ENCODE peak calls at places on chromosomes 13 and 19, in four cellular contexts. X is HS-5, S is amygdala, K is fibroblast of lung. R is an unnamed sample.

GRCh38 chr13:30115257-30115600 is 192.1 kb downstream of the KATNAL1 start:
- DNase-seq in X (no peak), S (no peak), K (no peak), R (no peak)

GRCh38 chr19:21423057-21424041 is 26.4 kb downstream of the ZNF493 start:
- DNase-seq in X (no peak), K (no peak), S (no peak), R (no peak)

GRCh38 chr13:97020194-97020593 is 25.9 kb upstream of the OXGR1 start:
- DNase-seq in X (no peak), K (no peak), S (no peak), R (no peak)

GRCh38 chr13:113863511-113864302 is at the start of gene GAS6:
- DNase-seq in K (peak; percentile 51), S (peak; percentile 40), X (no peak), R (no peak)

GRCh38 chr13:110910013-110910890 is 4.6 kb downstream of the ANKRD10 start:
- DNase-seq in X (no peak), K (no peak), S (no peak), R (peak; percentile 39)

GRCh38 chr13:106210327-106210726 is 325.1 kb downstream of the EFNB2 start:
- DNase-seq in S (no peak), X (no peak), K (peak; percentile 19), R (no peak)

GRCh38 chr13:95035311-95036109 is 265.7 kb downstream of the ABCC4 start:
- DNase-seq in S (no peak), X (no peak), K (no peak), R (no peak)

GRCh38 chr13:47897411-47898050 is 103.5 kb downstream of the SUCLA2 start:
- DNase-seq in X (no peak), S (no peak), K (peak; percentile 86), R (peak; percentile 54)

GRCh38 chr19:30656520-30657100 is 284.4 kb downstream of the ZNF536 start:
- DNase-seq in X (no peak), K (no peak), S (no peak), R (no peak)

GRCh38 chr13:94705081-94705751 is 7.1 kb downstream of the SOX21 start:
- DNase-seq in S (no peak), K (no peak), X (no peak), R (no peak)

GRCh38 chr19:52533901-52534300 is 6.4 kb downstream of the ZNF808 start:
- DNase-seq in X (no peak), K (no peak), S (no peak), R (no peak)

GRCh38 chr19:21084343-21084742 is 2.3 kb downstream of the ZNF714 start:
- DNase-seq in K (peak; percentile 83), X (peak; percentile 23), S (no peak), R (peak; percentile 50)

GRCh38 chr19:55638864-55639359 is 1.9 kb upstream of the ZNF580 start:
- DNase-seq in K (peak; percentile 28), S (no peak), X (no peak), R (peak; percentile 69)

GRCh38 chr19:44003461-44004134 is 841 bp downstream of the ZNF230 start:
- DNase-seq in X (no peak), K (peak; percentile 0), S (peak; percentile 4), R (no peak)

GRCh38 chr19:10601999-10602329 is 14.9 kb upstream of the AP1M2 start:
- DNase-seq in X (no peak), S (no peak), K (no peak), R (no peak)

R was measured in A172.